ENCODE peak calls at places on chromosomes 6 and 20, in eight cellular contexts. A is IMR-90, L is iPS DF 6.9, K is dorsolateral prefrontal cortex, H is ovary, O is endodermal cell, S is pancreas, X is psoas muscle. Z is an unnamed sample.

GRCh38 chr6:119350202-119351004 is 842 bp upstream of the MAN1A1 start:
- DNase-seq in S (peak; percentile 33), K (no peak), O (no peak), H (no peak), X (no peak), A (peak; percentile 67), L (no peak), Z (peak; percentile 31)

GRCh38 chr6:153231048-153231635 is 100.1 kb upstream of the RGS17 start:
- DNase-seq in S (no peak), K (peak; percentile 79), X (peak; percentile 49), H (no peak), L (peak; percentile 27), A (peak; percentile 12), O (peak; percentile 92), Z (peak; percentile 66)

GRCh38 chr6:169868458-169868857 is 117.0 kb downstream of the ERMARD start:
- DNase-seq in K (no peak), A (no peak), L (no peak), S (no peak), O (peak; percentile 41), X (no peak), H (no peak), Z (no peak)

GRCh38 chr20:48178607-48179006 is 393.3 kb upstream of the SULF2 start:
- DNase-seq in X (no peak), A (no peak), K (no peak), S (no peak), O (no peak), L (peak; percentile 9), H (no peak), Z (no peak)

GRCh38 chr6:18386302-18386976 is 711 bp upstream of the RNF144B start:
- DNase-seq in L (no peak), A (peak; percentile 38), X (peak; percentile 73), H (no peak), S (no peak), O (no peak), K (no peak), Z (no peak)

GRCh38 chr20:11205769-11206362 is 532.1 kb upstream of the JAG1 start:
- DNase-seq in S (no peak), X (no peak), O (no peak), L (no peak), A (no peak), K (no peak), H (no peak), Z (no peak)

GRCh38 chr6:166056637-166057036 is 111.0 kb downstream of the TBXT start:
- DNase-seq in O (no peak), H (peak; percentile 89), K (peak; percentile 34), L (no peak), A (peak; percentile 70), X (peak; percentile 57), S (no peak), Z (peak; percentile 53)

GRCh38 chr6:135651964-135652755 is 154.6 kb upstream of the AHI1 start:
- DNase-seq in X (no peak), L (no peak), K (no peak), S (no peak), O (peak; percentile 53), A (peak; percentile 10), H (no peak), Z (no peak)

GRCh38 chr20:46698788-46699187 is 9.5 kb upstream of the TP53RK start:
- DNase-seq in O (no peak), H (no peak), A (no peak), X (no peak), L (no peak), K (no peak), S (no peak), Z (no peak)

GRCh38 chr6:141464490-141464889 is 668.2 kb upstream of the GJE1 start:
- DNase-seq in X (no peak), O (no peak), S (no peak), L (no peak), A (peak; percentile 35), K (no peak), H (no peak), Z (peak; percentile 73)

GRCh38 chr20:32978009-32978335 is 26.3 kb downstream of the SUN5 start:
- DNase-seq in X (no peak), S (no peak), O (no peak), A (no peak), L (no peak), H (no peak), K (no peak), Z (no peak)

GRCh38 chr6:144723431-144723830 is 438.3 kb downstream of the UTRN start:
- DNase-seq in A (no peak), L (no peak), K (no peak), H (no peak), O (no peak), X (no peak), S (no peak), Z (no peak)

GRCh38 chr20:4814696-4815252 is 93.1 kb downstream of the PRND start:
- DNase-seq in L (no peak), A (no peak), S (peak; percentile 48), O (no peak), X (no peak), H (no peak), K (no peak), Z (no peak)

GRCh38 chr6:52022675-52023074 is 64.7 kb downstream of the PKHD1 start:
- DNase-seq in S (no peak), L (no peak), H (no peak), A (no peak), K (no peak), O (no peak), X (no peak), Z (no peak)

GRCh38 chr20:25269057-25269832 is 21.4 kb downstream of the PYGB start:
- DNase-seq in X (peak; percentile 35), L (no peak), S (no peak), O (no peak), A (no peak), K (peak; percentile 16), H (no peak), Z (no peak)

GRCh38 chr6:29762781-29763214 is 39.6 kb downstream of the HLA-F start:
- DNase-seq in O (peak; percentile 45), S (no peak), A (no peak), H (no peak), K (no peak), X (no peak), L (no peak), Z (no peak)

GRCh38 chr20:45810191-45810590 is 2.3 kb upstream of the UBE2C start:
- DNase-seq in L (no peak), X (no peak), H (no peak), O (no peak), A (no peak), K (no peak), S (no peak), Z (no peak)

GRCh38 chr6:51844391-51844735 is 243.1 kb downstream of the PKHD1 start:
- DNase-seq in H (no peak), A (no peak), O (peak; percentile 56), X (no peak), S (no peak), K (no peak), L (no peak), Z (no peak)

GRCh38 chr6:163415176-163415619 is 680 bp downstream of the QKI start:
- DNase-seq in S (peak; percentile 43), O (peak; percentile 76), X (peak; percentile 62), H (peak; percentile 47), L (no peak), A (no peak), K (no peak), Z (no peak)

GRCh38 chr6:123830110-123830509 is 26.4 kb downstream of the NKAIN2 start:
- DNase-seq in A (no peak), S (no peak), K (no peak), H (no peak), L (no peak), O (peak; percentile 41), X (no peak), Z (no peak)

GRCh38 chr6:147304016-147304415 is 99.8 kb downstream of the STXBP5 start:
- DNase-seq in K (no peak), O (no peak), H (no peak), A (no peak), S (no peak), L (no peak), X (no peak), Z (no peak)

GRCh38 chr6:36752886-36753506 is 55.4 kb downstream of the RAB44 start:
- DNase-seq in L (no peak), K (no peak), O (no peak), H (no peak), A (no peak), X (peak; percentile 75), S (no peak), Z (no peak)
- H3K27ac ChIP-seq in L (no peak overlapping the region), K (no peak overlapping the region), O (no peak overlapping the region), H (no peak overlapping the region), A (no peak overlapping the region), X (peak overlapping the region; percentile 64), S (no peak overlapping the region), Z (no peak overlapping the region)

GRCh38 chr6:111469543-111469942 is 13.5 kb downstream of the REV3L start:
- DNase-seq in S (no peak), O (peak; percentile 58), L (no peak), K (peak; percentile 73), H (no peak), A (no peak), X (no peak), Z (no peak)
- H3K27ac ChIP-seq in S (no peak overlapping the region), O (no peak overlapping the region), L (no peak overlapping the region), K (peak overlapping the region; percentile 20), H (no peak overlapping the region), A (no peak overlapping the region), X (no peak overlapping the region), Z (no peak overlapping the region)

DNA sequence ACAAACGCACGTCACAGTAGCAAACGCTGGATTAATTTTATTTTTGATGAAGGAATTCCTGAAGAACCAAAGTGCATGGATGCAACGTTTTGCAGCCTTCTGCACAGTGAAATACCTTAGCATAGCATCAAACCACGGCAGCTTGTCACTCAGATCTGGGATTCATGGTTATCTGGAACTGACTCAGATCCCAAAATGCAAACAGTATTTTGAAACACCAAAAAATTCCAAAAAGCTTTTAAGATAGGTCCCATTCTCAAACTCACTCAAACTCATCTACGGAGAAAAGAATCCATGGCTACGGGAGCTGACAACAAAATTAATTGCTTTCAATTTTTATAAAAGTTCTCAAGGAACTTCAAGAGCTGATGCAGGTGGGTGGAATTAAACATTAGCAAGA is 116.2 kb upstream of the SALL4 start:
- DNase-seq in S (no peak), L (no peak), K (no peak), A (no peak), O (no peak), H (no peak), X (no peak), Z (no peak)
- H3K27ac ChIP-seq in S (no peak overlapping the region), L (no peak overlapping the region), K (no peak overlapping the region), A (no peak overlapping the region), O (no peak overlapping the region), H (no peak overlapping the region), X (no peak overlapping the region), Z (no peak overlapping the region)

GRCh38 chr6:53566755-53567154 is 21.9 kb upstream of the GCLC start:
- DNase-seq in O (no peak), L (no peak), X (no peak), S (no peak), K (no peak), A (no peak), H (no peak), Z (no peak)
- H3K27ac ChIP-seq in O (no peak overlapping the region), L (no peak overlapping the region), X (no peak overlapping the region), S (no peak overlapping the region), K (no peak overlapping the region), A (no peak overlapping the region), H (no peak overlapping the region), Z (no peak overlapping the region)

Z was measured in brain microvascular endothelial cell.